ENCODE peak calls at places on chromosomes 6 and 20, in four cellular contexts. R, I, V and W are unnamed samples.

GRCh38 chr20:34570859-34571306 is 12.4 kb downstream of the MAP1LC3A start:
- DNase-seq in I (no peak), V (no peak), R (peak; percentile 91), W (no peak)

GRCh38 chr6:90249044-90249443 is 47.6 kb downstream of the BACH2 start:
- DNase-seq in V (no peak), I (no peak), R (no peak), W (no peak)

GRCh38 chr6:52546678-52547077 is 30.2 kb downstream of the TRAM2 start:
- DNase-seq in I (no peak), R (no peak), V (peak; percentile 29), W (no peak)

GRCh38 chr6:35507221-35507620 is 5.5 kb downstream of the TULP1 start:
- DNase-seq in V (no peak), I (no peak), R (no peak), W (no peak)

GRCh38 chr6:142850653-142851434 is 94.1 kb downstream of the HIVEP2 start:
- DNase-seq in R (peak; percentile 42), I (no peak), V (no peak), W (peak; percentile 39)

GRCh38 chr6:93389192-93389591 is 30.2 kb downstream of the EPHA7 start:
- DNase-seq in I (no peak), R (no peak), V (no peak), W (no peak)

GRCh38 chr6:106103728-106104109 is 17.6 kb downstream of the PRDM1 start:
- DNase-seq in R (no peak), V (no peak), I (no peak), W (no peak)

GRCh38 chr6:128690063-128690462 is 169.7 kb upstream of the PTPRK start:
- DNase-seq in R (no peak), V (no peak), I (no peak), W (no peak)

GRCh38 chr6:3654898-3655297 is 96.6 kb downstream of the PXDC1 start:
- DNase-seq in I (no peak), V (no peak), R (no peak), W (no peak)